ENCODE peak calls at places on chromosomes 13 and 19, in nine cellular contexts. One of them, this sample, is unnamed.

GRCh38 chr19:2813235-2814160 is 6.2 kb upstream of the ZNF554 start:
- DNase-seq in amniotic stem cell: no peak
- DNase-seq in cardiac fibroblast: no peak
- DNase-seq in non-pigmented ciliary epithelial cell: no peak
- DNase-seq in BE2C: no peak
- DNase-seq in progenitor cell of endocrine pancreas: no peak
- DNase-seq in GM18507: no peak
- DNase-seq in globus pallidus: no peak
- DNase-seq in AG04449: no peak
- DNase-seq in this sample: no peak

GRCh38 chr13:102701331-102701730 is 6.5 kb upstream of the METTL21C start:
- DNase-seq in amniotic stem cell: no peak
- DNase-seq in cardiac fibroblast: no peak
- DNase-seq in non-pigmented ciliary epithelial cell: no peak
- DNase-seq in BE2C: no peak
- DNase-seq in progenitor cell of endocrine pancreas: no peak
- DNase-seq in GM18507: no peak
- DNase-seq in globus pallidus: no peak
- DNase-seq in AG04449: no peak
- DNase-seq in this sample: no peak

GRCh38 chr13:74074723-74075122 is 59.5 kb downstream of the KLF12 start:
- DNase-seq in amniotic stem cell: no peak
- DNase-seq in cardiac fibroblast: peak
- DNase-seq in non-pigmented ciliary epithelial cell: peak
- DNase-seq in BE2C: no peak
- DNase-seq in progenitor cell of endocrine pancreas: no peak
- DNase-seq in GM18507: no peak
- DNase-seq in globus pallidus: no peak
- DNase-seq in AG04449: peak
- DNase-seq in this sample: no peak

GRCh38 chr13:25335856-25336255 is 34.4 kb downstream of the NUP58 start:
- DNase-seq in amniotic stem cell: no peak
- DNase-seq in cardiac fibroblast: peak
- DNase-seq in non-pigmented ciliary epithelial cell: no peak
- DNase-seq in BE2C: no peak
- DNase-seq in progenitor cell of endocrine pancreas: no peak
- DNase-seq in GM18507: no peak
- DNase-seq in globus pallidus: no peak
- DNase-seq in AG04449: no peak
- DNase-seq in this sample: no peak

GRCh38 chr13:43425234-43425633 is 361.5 kb downstream of the ENOX1 start:
- DNase-seq in amniotic stem cell: no peak
- DNase-seq in cardiac fibroblast: no peak
- DNase-seq in non-pigmented ciliary epithelial cell: no peak
- DNase-seq in BE2C: no peak
- DNase-seq in progenitor cell of endocrine pancreas: no peak
- DNase-seq in GM18507: no peak
- DNase-seq in globus pallidus: no peak
- DNase-seq in AG04449: no peak
- DNase-seq in this sample: no peak

GRCh38 chr13:79374578-79374977 is 31.5 kb downstream of the RBM26 start:
- DNase-seq in amniotic stem cell: no peak
- DNase-seq in cardiac fibroblast: no peak
- DNase-seq in non-pigmented ciliary epithelial cell: no peak
- DNase-seq in BE2C: no peak
- DNase-seq in progenitor cell of endocrine pancreas: no peak
- DNase-seq in GM18507: no peak
- DNase-seq in globus pallidus: no peak
- DNase-seq in AG04449: no peak
- DNase-seq in this sample: no peak

GRCh38 chr13:112828082-112828699 is 138.4 kb downstream of the ATP11A start:
- DNase-seq in amniotic stem cell: no peak
- DNase-seq in cardiac fibroblast: no peak
- DNase-seq in non-pigmented ciliary epithelial cell: no peak
- DNase-seq in BE2C: no peak
- DNase-seq in progenitor cell of endocrine pancreas: no peak
- DNase-seq in GM18507: no peak
- DNase-seq in globus pallidus: no peak
- DNase-seq in AG04449: no peak
- DNase-seq in this sample: no peak

GRCh38 chr19:35991731-35992450 is 3.1 kb upstream of the SDHAF1 start:
- DNase-seq in amniotic stem cell: no peak
- DNase-seq in cardiac fibroblast: no peak
- DNase-seq in non-pigmented ciliary epithelial cell: no peak
- DNase-seq in BE2C: no peak
- DNase-seq in progenitor cell of endocrine pancreas: no peak
- DNase-seq in GM18507: no peak
- DNase-seq in globus pallidus: no peak
- DNase-seq in AG04449: no peak
- DNase-seq in this sample: no peak

GRCh38 chr13:80305737-80306136 is 35.2 kb downstream of the SPRY2 start:
- DNase-seq in amniotic stem cell: no peak
- DNase-seq in cardiac fibroblast: peak
- DNase-seq in non-pigmented ciliary epithelial cell: no peak
- DNase-seq in BE2C: no peak
- DNase-seq in progenitor cell of endocrine pancreas: no peak
- DNase-seq in GM18507: no peak
- DNase-seq in globus pallidus: no peak
- DNase-seq in AG04449: no peak
- DNase-seq in this sample: no peak

GRCh38 chr19:40640744-40641143 is 39.6 kb downstream of the LTBP4 start:
- DNase-seq in amniotic stem cell: no peak
- DNase-seq in cardiac fibroblast: peak
- DNase-seq in non-pigmented ciliary epithelial cell: no peak
- DNase-seq in BE2C: no peak
- DNase-seq in progenitor cell of endocrine pancreas: no peak
- DNase-seq in GM18507: no peak
- DNase-seq in globus pallidus: no peak
- DNase-seq in AG04449: no peak
- DNase-seq in this sample: no peak

GRCh38 chr13:99610702-99611289 is 109.5 kb downstream of the TM9SF2 start:
- DNase-seq in amniotic stem cell: no peak
- DNase-seq in cardiac fibroblast: no peak
- DNase-seq in non-pigmented ciliary epithelial cell: no peak
- DNase-seq in BE2C: no peak
- DNase-seq in progenitor cell of endocrine pancreas: no peak
- DNase-seq in GM18507: no peak
- DNase-seq in globus pallidus: no peak
- DNase-seq in AG04449: no peak
- DNase-seq in this sample: no peak

GRCh38 chr19:20070691-20071090 is 7.1 kb upstream of the ZNF90 start:
- DNase-seq in amniotic stem cell: no peak
- DNase-seq in cardiac fibroblast: no peak
- DNase-seq in non-pigmented ciliary epithelial cell: no peak
- DNase-seq in BE2C: no peak
- DNase-seq in progenitor cell of endocrine pancreas: no peak
- DNase-seq in GM18507: no peak
- DNase-seq in globus pallidus: no peak
- DNase-seq in AG04449: no peak
- DNase-seq in this sample: no peak

GRCh38 chr13:47288546-47288945 is 391.7 kb upstream of the HTR2A start:
- DNase-seq in amniotic stem cell: no peak
- DNase-seq in cardiac fibroblast: no peak
- DNase-seq in non-pigmented ciliary epithelial cell: peak
- DNase-seq in BE2C: no peak
- DNase-seq in progenitor cell of endocrine pancreas: no peak
- DNase-seq in GM18507: no peak
- DNase-seq in globus pallidus: no peak
- DNase-seq in AG04449: peak
- DNase-seq in this sample: no peak

GRCh38 chr19:3398900-3399278 is 32.5 kb downstream of the NFIC start:
- DNase-seq in amniotic stem cell: no peak
- DNase-seq in cardiac fibroblast: no peak
- DNase-seq in non-pigmented ciliary epithelial cell: no peak
- DNase-seq in BE2C: no peak
- DNase-seq in progenitor cell of endocrine pancreas: no peak
- DNase-seq in GM18507: no peak
- DNase-seq in globus pallidus: no peak
- DNase-seq in AG04449: no peak
- DNase-seq in this sample: no peak

GRCh38 chr19:14059093-14059480 is 2.8 kb downstream of the PALM3 start:
- DNase-seq in amniotic stem cell: no peak
- DNase-seq in cardiac fibroblast: no peak
- DNase-seq in non-pigmented ciliary epithelial cell: no peak
- DNase-seq in BE2C: no peak
- DNase-seq in progenitor cell of endocrine pancreas: no peak
- DNase-seq in GM18507: no peak
- DNase-seq in globus pallidus: no peak
- DNase-seq in AG04449: no peak
- DNase-seq in this sample: no peak

GRCh38 chr13:106533940-106534843 is 1.3 kb downstream of the EFNB2 start:
- DNase-seq in amniotic stem cell: peak
- DNase-seq in cardiac fibroblast: peak
- DNase-seq in non-pigmented ciliary epithelial cell: no peak
- DNase-seq in BE2C: peak
- DNase-seq in progenitor cell of endocrine pancreas: no peak
- DNase-seq in GM18507: no peak
- DNase-seq in globus pallidus: peak
- DNase-seq in AG04449: no peak
- DNase-seq in this sample: peak

GRCh38 chr19:17765069-17765618 is 13.9 kb downstream of the FCHO1 start:
- DNase-seq in amniotic stem cell: no peak
- DNase-seq in cardiac fibroblast: no peak
- DNase-seq in non-pigmented ciliary epithelial cell: no peak
- DNase-seq in BE2C: no peak
- DNase-seq in progenitor cell of endocrine pancreas: no peak
- DNase-seq in GM18507: no peak
- DNase-seq in globus pallidus: no peak
- DNase-seq in AG04449: no peak
- DNase-seq in this sample: peak

GRCh38 chr19:5372572-5373200 is 32.1 kb upstream of the PTPRS start:
- DNase-seq in amniotic stem cell: no peak
- DNase-seq in cardiac fibroblast: no peak
- DNase-seq in non-pigmented ciliary epithelial cell: no peak
- DNase-seq in BE2C: no peak
- DNase-seq in progenitor cell of endocrine pancreas: no peak
- DNase-seq in GM18507: no peak
- DNase-seq in globus pallidus: no peak
- DNase-seq in AG04449: no peak
- DNase-seq in this sample: no peak

GRCh38 chr19:13234518-13234917 is 84.3 kb downstream of the IER2 start:
- DNase-seq in amniotic stem cell: no peak
- DNase-seq in cardiac fibroblast: peak
- DNase-seq in non-pigmented ciliary epithelial cell: no peak
- DNase-seq in BE2C: peak
- DNase-seq in progenitor cell of endocrine pancreas: no peak
- DNase-seq in GM18507: peak
- DNase-seq in globus pallidus: no peak
- DNase-seq in AG04449: no peak
- DNase-seq in this sample: no peak

GRCh38 chr19:55467236-55468053 is 2.9 kb upstream of the C19orf85 start:
- DNase-seq in amniotic stem cell: no peak
- DNase-seq in cardiac fibroblast: peak
- DNase-seq in non-pigmented ciliary epithelial cell: no peak
- DNase-seq in BE2C: peak
- DNase-seq in progenitor cell of endocrine pancreas: peak
- DNase-seq in GM18507: peak
- DNase-seq in globus pallidus: no peak
- DNase-seq in AG04449: no peak
- DNase-seq in this sample: peak

GRCh38 chr13:44747179-44747578 is 171.0 kb upstream of the TSC22D1 start:
- DNase-seq in amniotic stem cell: no peak
- DNase-seq in cardiac fibroblast: no peak
- DNase-seq in non-pigmented ciliary epithelial cell: no peak
- DNase-seq in BE2C: no peak
- DNase-seq in progenitor cell of endocrine pancreas: no peak
- DNase-seq in GM18507: no peak
- DNase-seq in globus pallidus: no peak
- DNase-seq in AG04449: no peak
- DNase-seq in this sample: no peak

GRCh38 chr19:1651061-1651547 is 1.3 kb downstream of the TCF3 start:
- DNase-seq in amniotic stem cell: no peak
- DNase-seq in cardiac fibroblast: peak
- DNase-seq in non-pigmented ciliary epithelial cell: no peak
- DNase-seq in BE2C: peak
- DNase-seq in progenitor cell of endocrine pancreas: no peak
- DNase-seq in GM18507: no peak
- DNase-seq in globus pallidus: no peak
- DNase-seq in AG04449: no peak
- DNase-seq in this sample: peak

GRCh38 chr19:10549733-10550132 is 6.0 kb downstream of the ATG4D start:
- DNase-seq in amniotic stem cell: no peak
- DNase-seq in cardiac fibroblast: no peak
- DNase-seq in non-pigmented ciliary epithelial cell: no peak
- DNase-seq in BE2C: no peak
- DNase-seq in progenitor cell of endocrine pancreas: no peak
- DNase-seq in GM18507: no peak
- DNase-seq in globus pallidus: no peak
- DNase-seq in AG04449: no peak
- DNase-seq in this sample: no peak

GRCh38 chr19:5113101-5113557 is 144.2 kb downstream of the KDM4B start:
- DNase-seq in amniotic stem cell: no peak
- DNase-seq in cardiac fibroblast: peak
- DNase-seq in non-pigmented ciliary epithelial cell: peak
- DNase-seq in BE2C: peak
- DNase-seq in progenitor cell of endocrine pancreas: no peak
- DNase-seq in GM18507: no peak
- DNase-seq in globus pallidus: no peak
- DNase-seq in AG04449: no peak
- DNase-seq in this sample: no peak

GRCh38 chr19:54095136-54095858 is 5.3 kb downstream of the OSCAR start:
- DNase-seq in amniotic stem cell: no peak
- DNase-seq in cardiac fibroblast: no peak
- DNase-seq in non-pigmented ciliary epithelial cell: no peak
- DNase-seq in BE2C: no peak
- DNase-seq in progenitor cell of endocrine pancreas: no peak
- DNase-seq in GM18507: no peak
- DNase-seq in globus pallidus: no peak
- DNase-seq in AG04449: no peak
- DNase-seq in this sample: no peak

GRCh38 chr19:41027273-41027967 is 36.3 kb downstream of the CYP2B6 start:
- DNase-seq in amniotic stem cell: no peak
- DNase-seq in cardiac fibroblast: no peak
- DNase-seq in non-pigmented ciliary epithelial cell: no peak
- DNase-seq in BE2C: no peak
- DNase-seq in progenitor cell of endocrine pancreas: no peak
- DNase-seq in GM18507: no peak
- DNase-seq in globus pallidus: no peak
- DNase-seq in AG04449: no peak
- DNase-seq in this sample: no peak

GRCh38 chr19:40621283-40621682 is 20.1 kb downstream of the LTBP4 start:
- DNase-seq in amniotic stem cell: no peak
- DNase-seq in cardiac fibroblast: no peak
- DNase-seq in non-pigmented ciliary epithelial cell: no peak
- DNase-seq in BE2C: no peak
- DNase-seq in progenitor cell of endocrine pancreas: no peak
- DNase-seq in GM18507: no peak
- DNase-seq in globus pallidus: no peak
- DNase-seq in AG04449: no peak
- DNase-seq in this sample: no peak

GRCh38 chr13:79496188-79496587 is 15.2 kb downstream of the NDFIP2 start:
- DNase-seq in amniotic stem cell: no peak
- DNase-seq in cardiac fibroblast: no peak
- DNase-seq in non-pigmented ciliary epithelial cell: no peak
- DNase-seq in BE2C: no peak
- DNase-seq in progenitor cell of endocrine pancreas: no peak
- DNase-seq in GM18507: no peak
- DNase-seq in globus pallidus: no peak
- DNase-seq in AG04449: no peak
- DNase-seq in this sample: no peak

GRCh38 chr19:49976496-49976895 is 15.5 kb upstream of the SIGLEC11 start:
- DNase-seq in amniotic stem cell: no peak
- DNase-seq in cardiac fibroblast: no peak
- DNase-seq in non-pigmented ciliary epithelial cell: no peak
- DNase-seq in BE2C: no peak
- DNase-seq in progenitor cell of endocrine pancreas: no peak
- DNase-seq in GM18507: no peak
- DNase-seq in globus pallidus: no peak
- DNase-seq in AG04449: no peak
- DNase-seq in this sample: no peak

GRCh38 chr19:2226051-2226839 is 9.9 kb downstream of the PLEKHJ1 start:
- DNase-seq in amniotic stem cell: no peak
- DNase-seq in cardiac fibroblast: no peak
- DNase-seq in non-pigmented ciliary epithelial cell: no peak
- DNase-seq in BE2C: no peak
- DNase-seq in progenitor cell of endocrine pancreas: no peak
- DNase-seq in GM18507: no peak
- DNase-seq in globus pallidus: no peak
- DNase-seq in AG04449: no peak
- DNase-seq in this sample: no peak

GRCh38 chr13:31365630-31366029 is 165.9 kb downstream of the B3GLCT start:
- DNase-seq in amniotic stem cell: no peak
- DNase-seq in cardiac fibroblast: no peak
- DNase-seq in non-pigmented ciliary epithelial cell: no peak
- DNase-seq in BE2C: no peak
- DNase-seq in progenitor cell of endocrine pancreas: no peak
- DNase-seq in GM18507: no peak
- DNase-seq in globus pallidus: no peak
- DNase-seq in AG04449: no peak
- DNase-seq in this sample: no peak